ENCODE peak calls at places on chromosome 10, in eight cellular contexts. H, J, V, D, B, M, T and S are unnamed samples.

GRCh38 chr10:120115959-120116358 is 223.4 kb downstream of the SEC23IP start:
- DNase-seq in H (no peak), J (no peak), V (no peak), D (no peak), B (no peak), M (no peak), T (no peak), S (no peak)

GRCh38 chr10:24952146-24952700 is at the start of gene PRTFDC1:
- DNase-seq in H (peak), J (peak), V (peak), D (no peak), B (peak), M (no peak), T (no peak), S (peak)

GRCh38 chr10:77857272-77857671 is 69.3 kb downstream of the DLG5 start:
- DNase-seq in H (peak), J (no peak), V (peak), D (no peak), B (no peak), M (no peak), T (no peak), S (no peak)

GRCh38 chr10:75772153-75772887 is 340.9 kb downstream of the LRMDA start:
- DNase-seq in H (no peak), J (no peak), V (no peak), D (no peak), B (no peak), M (no peak), T (no peak), S (no peak)

GRCh38 chr10:110083884-110084283 is 76.1 kb downstream of the ADD3 start:
- DNase-seq in H (no peak), J (no peak), V (peak), D (peak), B (no peak), M (peak), T (no peak), S (no peak)

GRCh38 chr10:118471863-118472262 is 123.6 kb downstream of the PRLHR start:
- DNase-seq in H (no peak), J (no peak), V (no peak), D (peak), B (no peak), M (peak), T (no peak), S (no peak)

GRCh38 chr10:98295401-98295811 is 27.4 kb upstream of the LOXL4 start:
- DNase-seq in H (no peak), J (no peak), V (no peak), D (no peak), B (no peak), M (no peak), T (no peak), S (no peak)

GRCh38 chr10:127872871-127873600 is 19.7 kb downstream of the CLRN3 start:
- DNase-seq in H (no peak), J (no peak), V (peak), D (peak), B (no peak), M (no peak), T (no peak), S (no peak)

GRCh38 chr10:87921934-87922688 is 58.7 kb downstream of the PTEN start:
- DNase-seq in H (no peak), J (peak), V (no peak), D (no peak), B (no peak), M (no peak), T (no peak), S (no peak)

GRCh38 chr10:31147220-31147608 is 115.5 kb upstream of the ZNF438 start:
- DNase-seq in H (no peak), J (no peak), V (no peak), D (peak), B (no peak), M (peak), T (no peak), S (no peak)

GRCh38 chr10:56466005-56466404 is 104.9 kb upstream of the ZWINT start:
- DNase-seq in H (peak), J (no peak), V (no peak), D (no peak), B (no peak), M (no peak), T (no peak), S (no peak)
- H3K4me3 ChIP-seq in H (no peak), J (no peak), V (no peak), D (no peak), B (no peak), M (no peak), T (no peak), S (no peak)

DNA sequence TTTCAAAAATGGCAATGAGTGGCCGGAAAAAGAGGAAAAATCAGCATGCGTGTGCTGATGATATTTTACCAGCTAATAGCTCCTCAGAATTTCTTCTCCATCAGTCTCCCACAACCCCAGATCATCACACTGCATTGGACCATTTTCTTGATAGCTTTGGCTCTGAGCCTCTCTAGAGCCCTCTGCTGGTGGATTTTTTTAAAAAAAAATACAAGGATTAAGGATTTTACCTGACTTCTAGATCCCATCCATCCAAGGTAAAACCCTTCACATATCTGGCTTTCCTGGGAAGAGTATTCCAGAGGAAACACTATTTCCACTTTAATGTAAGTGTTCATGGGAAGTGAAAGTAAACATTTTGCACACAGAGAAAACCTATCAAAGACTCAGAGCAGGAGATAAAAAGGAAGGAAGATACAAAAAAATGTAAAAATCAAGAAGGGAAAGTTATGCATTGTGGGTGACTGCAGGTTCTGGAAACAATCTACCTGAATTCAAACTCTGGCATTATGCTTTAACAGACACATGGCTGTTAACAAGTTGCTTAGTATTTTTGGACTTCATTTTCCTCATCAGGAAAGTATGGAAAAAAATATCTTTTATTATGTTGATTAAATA is 380.9 kb downstream of the LRRTM3 start:
- DNase-seq in H (no peak), J (peak), V (peak), D (peak), B (no peak), M (peak), T (no peak), S (no peak)
- TF ChIP-seq CTCF in H (peak), J (peak), V (peak), D (peak), B (no peak), M (peak), T (no peak), S (no peak)

GRCh38 chr10:50556238-50557120 is 67.3 kb downstream of the SGMS1 start:
- DNase-seq in H (no peak), J (no peak), V (no peak), D (no peak), B (no peak), M (no peak), T (no peak), S (no peak)
- H3K27ac ChIP-seq in H (no peak), J (peak), V (no peak), D (no peak), B (no peak), M (peak), T (peak), S (no peak)

DNA sequence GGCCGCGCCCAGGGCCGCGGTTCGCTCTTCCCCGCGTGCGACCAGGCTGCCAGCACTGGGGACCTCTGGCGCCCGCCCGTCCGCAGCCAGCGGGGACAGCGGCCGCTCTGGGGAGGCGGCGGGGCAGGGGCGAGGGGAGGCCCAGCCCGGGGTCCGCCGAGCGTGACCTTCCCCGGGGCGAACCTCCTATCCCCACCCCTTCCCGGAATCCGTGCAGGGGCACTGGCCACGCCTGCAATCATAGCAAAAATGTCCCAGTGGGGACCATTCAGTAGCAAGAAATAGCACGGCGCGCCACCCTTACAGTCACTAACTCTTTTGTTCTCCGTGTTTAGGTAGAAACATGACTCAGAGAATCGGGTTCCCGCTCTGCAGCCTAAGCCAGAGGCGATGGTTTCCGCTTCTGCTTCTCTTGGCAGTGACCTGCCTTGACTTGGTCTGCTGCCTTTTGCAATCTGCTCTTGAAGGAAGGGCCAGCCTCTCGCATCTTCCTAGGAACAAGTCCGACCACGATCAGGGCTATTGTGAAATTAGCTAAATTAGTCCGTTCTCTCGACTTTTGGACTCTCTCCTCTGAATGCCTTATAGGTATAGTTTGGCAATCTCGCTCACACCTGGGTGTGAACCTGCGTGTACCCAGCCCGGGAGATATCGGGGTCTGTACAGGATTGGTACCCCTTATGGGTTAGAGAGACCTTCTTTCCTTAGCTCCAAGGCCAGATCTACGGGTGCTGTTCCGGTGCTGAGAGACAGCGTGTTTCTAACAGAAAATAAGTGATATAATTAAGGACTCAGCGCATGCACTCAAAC is 79.4 kb upstream of the ACBD5 start:
- DNase-seq in H (peak), J (peak), V (peak), D (peak), B (peak), M (peak), T (peak), S (peak)
- H3K4me3 ChIP-seq in H (no peak), J (peak), V (peak), D (peak), B (peak), M (no peak), T (peak), S (no peak)

DNA sequence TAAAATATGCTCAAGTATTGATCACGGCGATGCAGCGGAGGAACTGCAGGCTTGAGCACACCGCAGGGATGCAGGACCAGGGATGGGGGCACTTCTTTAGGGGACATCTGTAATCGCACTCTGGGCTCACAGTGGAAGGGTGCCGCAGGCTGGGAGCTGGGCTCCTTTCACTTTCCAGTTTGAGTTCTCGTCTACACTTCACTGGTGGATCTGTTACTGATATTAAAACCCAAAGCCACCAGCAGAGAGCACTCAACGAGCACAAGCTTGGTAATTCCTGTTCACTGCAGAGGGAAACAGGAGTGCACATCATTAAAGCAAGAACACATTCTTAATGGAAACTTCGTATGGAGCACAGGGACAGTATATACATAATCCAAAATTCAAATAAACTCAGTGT is 91.3 kb downstream of the PARD3 start:
- DNase-seq in H (no peak), J (peak), V (peak), D (peak), B (no peak), M (peak), T (no peak), S (no peak)
- TF ChIP-seq CTCF in H (peak), J (peak), V (peak), D (peak), B (no peak), M (peak), T (peak), S (no peak)

DNA sequence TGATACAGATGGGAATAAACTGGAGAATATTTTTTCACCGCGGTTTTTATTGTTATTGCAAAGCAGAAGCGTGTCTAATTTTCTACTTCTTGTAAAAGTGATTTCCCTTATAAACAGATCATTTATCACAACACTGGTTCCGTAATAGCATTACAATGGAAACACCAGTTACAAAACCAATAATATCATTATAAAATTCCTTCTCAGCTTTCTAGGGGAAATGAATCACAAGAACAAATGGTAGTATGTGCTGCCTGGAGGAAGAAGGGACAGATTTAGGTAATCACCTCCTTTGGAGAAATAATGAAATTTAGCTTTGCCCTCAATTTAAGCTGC is 2.4 kb upstream of the CCDC6 start:
- DNase-seq in H (no peak), J (no peak), V (no peak), D (no peak), B (no peak), M (no peak), T (no peak), S (no peak)
- H3K27ac ChIP-seq in H (peak), J (peak), V (peak), D (peak), B (peak), M (no peak), T (peak), S (peak)